ENCODE peak calls at places on chromosomes 1 and 21, in seven cellular contexts. O is stomach, E is HepG2, D is K562, B is suprapubic skin, U is transverse colon, W is A549. S is an unnamed sample.

GRCh38 chr1:82778612-82779011 is 977.9 kb downstream of the ADGRL2 start:
- DNase-seq in O (no peak), E (no peak), D (peak; percentile 11), B (no peak), U (no peak), W (no peak), S (no peak)

GRCh38 chr1:170495006-170495405 is 37.0 kb upstream of the GORAB start:
- DNase-seq in O (no peak), E (peak; percentile 5), D (no peak), B (no peak), U (no peak), W (no peak), S (no peak)

GRCh38 chr1:147243228-147243685 is 773 bp downstream of the CHD1L start:
- DNase-seq in O (no peak), E (peak; percentile 24), D (no peak), B (no peak), U (peak; percentile 41), W (no peak), S (peak; percentile 42)

GRCh38 chr21:34639882-34640788 is 25.2 kb upstream of the RCAN1 start:
- DNase-seq in O (no peak), E (no peak), D (peak; percentile 44), B (no peak), U (no peak), W (no peak), S (no peak)

GRCh38 chr1:36351222-36351977 is 28.0 kb upstream of the EVA1B start:
- DNase-seq in O (no peak), E (no peak), D (no peak), B (no peak), U (no peak), W (peak; percentile 61), S (no peak)

GRCh38 chr1:203199481-203200058 is 13.1 kb upstream of the CHI3L1 start:
- DNase-seq in O (peak; percentile 21), E (no peak), D (no peak), B (no peak), U (no peak), W (no peak), S (no peak)

GRCh38 chr1:89085781-89086180 is 20.8 kb upstream of the GBP1 start:
- DNase-seq in O (peak; percentile 38), E (peak; percentile 52), D (peak; percentile 45), B (no peak), U (peak; percentile 20), W (no peak), S (no peak)

GRCh38 chr1:6171546-6172124 is 8.5 kb downstream of the CHD5 start:
- DNase-seq in O (no peak), E (peak; percentile 35), D (peak; percentile 48), B (no peak), U (no peak), W (peak; percentile 41), S (no peak)

GRCh38 chr1:237794071-237794470 is 96.7 kb downstream of the ZP4 start:
- DNase-seq in O (no peak), E (no peak), D (no peak), B (no peak), U (no peak), W (peak; percentile 33), S (no peak)

GRCh38 chr1:235011064-235011598 is 117.5 kb downstream of the TOMM20 start:
- DNase-seq in O (no peak), E (no peak), D (no peak), B (peak; percentile 37), U (no peak), W (no peak), S (no peak)
- TF ChIP-seq EP300 in O (no peak), E (no peak), D (no peak), B (no peak), U (no peak), W (no peak), S (no peak)

DNA sequence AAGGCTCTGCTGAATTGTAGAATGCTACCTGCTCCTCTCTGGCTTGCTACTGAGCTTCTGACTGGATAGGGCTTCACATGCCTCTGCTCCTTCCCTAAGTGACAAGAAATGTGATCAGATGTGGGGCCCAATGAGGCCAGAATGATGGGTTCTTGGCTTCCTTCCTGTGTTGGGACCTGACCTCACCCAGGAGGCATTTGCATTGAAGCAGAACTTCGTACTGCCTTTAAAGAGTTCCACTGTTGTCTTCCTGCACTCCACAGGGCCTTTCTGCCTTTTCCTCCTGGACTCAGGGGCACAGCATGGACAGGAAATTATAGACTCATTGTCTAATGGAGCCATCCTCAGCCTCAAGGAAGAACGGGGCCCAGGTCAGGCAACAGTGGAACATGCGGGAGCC is 14.3 kb downstream of the ZNF670 start:
- DNase-seq in O (no peak), E (no peak), D (no peak), B (no peak), U (no peak), W (no peak), S (no peak)
- TF ChIP-seq EP300 in O (no peak), E (no peak), D (no peak), B (no peak), U (no peak), W (no peak), S (no peak)

GRCh38 chr1:149903836-149904491 is 4.6 kb downstream of the BOLA1 start:
- DNase-seq in O (no peak), E (no peak), D (no peak), B (no peak), U (no peak), W (no peak), S (no peak)

GRCh38 chr1:149896589-149896988 is 2.8 kb upstream of the BOLA1 start:
- DNase-seq in O (no peak), E (no peak), D (no peak), B (no peak), U (no peak), W (no peak), S (no peak)

GRCh38 chr1:149899460-149900284 is at the start of gene BOLA1:
- DNase-seq in O (peak; percentile 93), E (peak; percentile 78), D (no peak), B (peak; percentile 96), U (peak; percentile 94), W (peak; percentile 97), S (peak; percentile 94)
- TF ChIP-seq EP300 in O (no peak), E (no peak), D (no peak), B (no peak), U (no peak), W (no peak), S (peak; percentile 16)

DNA sequence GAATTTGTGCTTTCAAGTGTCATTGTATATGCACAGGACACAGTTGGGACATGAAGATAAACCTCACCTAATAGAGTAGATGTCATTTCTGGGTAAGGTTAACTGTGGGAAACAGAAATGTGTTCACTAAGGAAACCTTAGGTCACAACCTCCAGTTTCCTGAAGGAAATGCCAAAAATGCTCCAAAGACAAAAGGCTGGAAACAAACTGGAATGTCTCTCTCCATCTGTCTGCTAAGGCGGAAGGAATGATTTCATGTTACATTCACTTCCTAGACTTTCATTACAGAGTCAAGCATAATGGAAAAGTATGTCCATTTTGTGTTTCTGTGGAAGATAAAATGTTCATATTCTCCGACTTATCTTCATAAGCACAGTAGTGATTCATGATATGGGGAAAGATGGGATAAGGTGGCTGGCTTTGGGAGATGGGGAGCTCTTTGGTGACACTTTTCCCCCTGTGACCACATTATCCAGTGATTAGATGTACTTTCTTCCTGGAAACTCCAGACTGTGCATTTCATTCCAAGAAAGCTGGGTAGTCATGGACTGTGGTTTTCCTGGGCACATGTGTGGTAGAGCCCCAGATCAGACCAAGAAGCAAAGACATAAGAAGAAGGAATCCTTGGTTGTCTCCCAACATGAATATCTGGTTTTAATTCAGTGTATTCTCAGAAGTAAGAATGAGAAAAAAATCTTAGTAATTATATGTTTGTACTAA is 5.7 kb downstream of the S1PR1 start:
- DNase-seq in O (no peak), E (no peak), D (no peak), B (no peak), U (no peak), W (no peak), S (no peak)
- TF ChIP-seq EP300 in O (no peak), E (no peak), D (no peak), B (no peak), U (no peak), W (no peak), S (no peak)

GRCh38 chr1:10843697-10844096 is 47.3 kb upstream of the CASZ1 start:
- DNase-seq in O (no peak), E (no peak), D (no peak), B (no peak), U (no peak), W (no peak), S (no peak)
- TF ChIP-seq EP300 in O (no peak), E (no peak), D (no peak), B (no peak), U (no peak), W (no peak), S (no peak)

GRCh38 chr1:207972350-207972749 is 61.4 kb upstream of the CD34 start:
- DNase-seq in O (no peak), E (no peak), D (no peak), B (no peak), U (no peak), W (no peak), S (no peak)
- TF ChIP-seq EP300 in O (no peak), E (no peak), D (no peak), B (no peak), U (no peak), W (no peak), S (no peak)

GRCh38 chr1:160031368-160032164 is at the start of gene PIGM:
- DNase-seq in O (peak; percentile 97), E (peak; percentile 94), D (peak; percentile 94), B (peak; percentile 96), U (peak; percentile 97), W (peak; percentile 96), S (peak; percentile 95)

GRCh38 chr1:160025314-160025713 is 6.5 kb downstream of the PIGM start:
- DNase-seq in O (no peak), E (no peak), D (no peak), B (no peak), U (no peak), W (no peak), S (no peak)

GRCh38 chr1:160028426-160028825 is 3.4 kb downstream of the PIGM start:
- DNase-seq in O (no peak), E (no peak), D (no peak), B (no peak), U (no peak), W (no peak), S (no peak)

GRCh38 chr1:160032165-160032827 is 506 bp upstream of the PIGM start:
- DNase-seq in O (no peak), E (no peak), D (peak; percentile 20), B (no peak), U (peak; percentile 16), W (peak; percentile 55), S (no peak)

DNA sequence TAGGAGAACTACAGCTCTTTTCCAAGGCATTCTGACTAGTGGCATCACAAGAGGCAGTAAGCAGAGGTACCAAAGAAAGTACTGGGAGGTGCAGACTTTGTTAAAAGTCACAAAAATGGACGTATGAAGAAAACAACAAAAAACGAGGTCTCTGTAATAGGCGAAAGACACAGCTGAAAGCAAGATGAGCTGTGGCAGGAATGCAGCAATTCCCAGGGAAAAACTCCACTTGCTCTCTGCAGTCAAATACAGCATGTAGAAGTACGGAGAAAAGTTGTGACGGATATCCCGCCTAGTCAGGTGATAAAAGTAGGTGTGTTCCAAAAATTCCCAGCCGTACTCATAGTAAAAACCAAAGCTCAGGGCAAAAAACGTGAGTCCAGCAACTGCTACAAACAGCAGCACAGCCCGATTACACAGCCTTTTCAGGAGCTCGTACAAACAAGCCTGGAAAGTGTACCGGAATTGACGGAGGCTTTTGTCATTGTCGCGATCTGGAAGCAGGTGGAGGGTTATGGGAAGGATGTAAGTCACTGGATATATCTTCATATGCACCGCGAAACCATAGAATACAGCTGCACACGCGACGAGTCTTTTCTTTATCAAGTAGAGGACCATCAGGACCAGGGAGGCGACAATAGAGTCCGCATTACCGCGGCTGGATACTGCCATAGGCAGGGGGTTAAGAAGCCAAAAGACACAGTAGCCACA is 978 bp downstream of the PIGM start:
- DNase-seq in O (no peak), E (no peak), D (no peak), B (no peak), U (peak; percentile 11), W (peak; percentile 34), S (no peak)
- TF ChIP-seq EP300 in O (no peak), E (no peak), D (no peak), B (no peak), U (no peak), W (no peak), S (no peak)

S was measured in ovary.